ENCODE peak calls at places on chromosomes 12 and 14, in seven cellular contexts. J is A549, W is neural progenitor cell, A is heart left ventricle, C is left ventricle myocardium inferior, T is gastrocnemius medialis, X is thyroid gland. N is an unnamed sample.

GRCh38 chr14:72609205-72609916 is 284.5 kb downstream of the DPF3 start:
- DNase-seq in W (no peak), X (no peak), T (no peak), C (no peak), A (no peak), J (no peak), N (no peak)

GRCh38 chr12:132602578-132603239 is 7.7 kb downstream of the LRCOL1 start:
- DNase-seq in A (peak; percentile 64), C (no peak), X (no peak), J (no peak), W (peak; percentile 53), T (no peak), N (no peak)

GRCh38 chr12:127761880-127762279 is 505.1 kb upstream of the TMEM132C start:
- DNase-seq in C (no peak), J (no peak), T (no peak), X (peak; percentile 50), A (no peak), W (no peak), N (no peak)

GRCh38 chr12:75585309-75585708 is 73.9 kb upstream of the KRR1 start:
- DNase-seq in J (peak; percentile 39), T (no peak), W (no peak), X (no peak), C (no peak), A (no peak), N (no peak)

GRCh38 chr12:27164330-27165045 is 79.6 kb upstream of the STK38L start:
- DNase-seq in A (no peak), C (no peak), T (no peak), W (no peak), J (no peak), X (no peak), N (no peak)

GRCh38 chr12:31742891-31743290 is 14.1 kb upstream of the AMN1 start:
- DNase-seq in J (no peak), C (no peak), A (no peak), X (no peak), T (no peak), W (no peak), N (no peak)

GRCh38 chr12:45336331-45336730 is 120.4 kb downstream of the ANO6 start:
- DNase-seq in A (no peak), J (peak; percentile 48), W (no peak), C (no peak), X (no peak), T (no peak), N (no peak)

GRCh38 chr12:55909513-55909884 is 18.2 kb downstream of the PYM1 start:
- DNase-seq in X (no peak), A (no peak), W (no peak), J (no peak), T (no peak), C (no peak), N (no peak)

GRCh38 chr14:50599700-50600444 is 39.9 kb downstream of the ATL1 start:
- DNase-seq in W (peak; percentile 49), J (peak; percentile 62), A (no peak), T (no peak), C (no peak), X (no peak), N (no peak)

GRCh38 chr12:67145692-67146091 is 123.5 kb upstream of the CAND1 start:
- DNase-seq in W (no peak), J (no peak), A (no peak), T (no peak), X (no peak), C (no peak), N (no peak)
- H3K4me1 ChIP-seq in W (peaks cover 8% of the 10 kb centered on the region), J (no peaks in the 10 kb centered on the region), A (no peaks in the 10 kb centered on the region), T (no peaks in the 10 kb centered on the region), X (no peaks in the 10 kb centered on the region), C (no peaks in the 10 kb centered on the region), N (no peaks in the 10 kb centered on the region)

GRCh38 chr14:26982071-26982470 is 384.2 kb upstream of the NOVA1 start:
- DNase-seq in X (no peak), T (no peak), W (no peak), C (no peak), A (no peak), J (no peak), N (no peak)

GRCh38 chr14:26992403-26993115 is 394.7 kb upstream of the NOVA1 start:
- DNase-seq in W (no peak), A (no peak), T (no peak), C (no peak), J (peak; percentile 48), X (no peak), N (no peak)

GRCh38 chr14:26984318-26985177 is 386.7 kb upstream of the NOVA1 start:
- DNase-seq in W (peak; percentile 86), C (peak; percentile 22), T (peak; percentile 15), A (no peak), J (peak; percentile 77), X (peak; percentile 65), N (peak; percentile 55)

GRCh38 chr14:26993541-26993940 is 395.7 kb upstream of the NOVA1 start:
- DNase-seq in C (no peak), A (no peak), J (no peak), X (no peak), T (no peak), W (no peak), N (no peak)

DNA sequence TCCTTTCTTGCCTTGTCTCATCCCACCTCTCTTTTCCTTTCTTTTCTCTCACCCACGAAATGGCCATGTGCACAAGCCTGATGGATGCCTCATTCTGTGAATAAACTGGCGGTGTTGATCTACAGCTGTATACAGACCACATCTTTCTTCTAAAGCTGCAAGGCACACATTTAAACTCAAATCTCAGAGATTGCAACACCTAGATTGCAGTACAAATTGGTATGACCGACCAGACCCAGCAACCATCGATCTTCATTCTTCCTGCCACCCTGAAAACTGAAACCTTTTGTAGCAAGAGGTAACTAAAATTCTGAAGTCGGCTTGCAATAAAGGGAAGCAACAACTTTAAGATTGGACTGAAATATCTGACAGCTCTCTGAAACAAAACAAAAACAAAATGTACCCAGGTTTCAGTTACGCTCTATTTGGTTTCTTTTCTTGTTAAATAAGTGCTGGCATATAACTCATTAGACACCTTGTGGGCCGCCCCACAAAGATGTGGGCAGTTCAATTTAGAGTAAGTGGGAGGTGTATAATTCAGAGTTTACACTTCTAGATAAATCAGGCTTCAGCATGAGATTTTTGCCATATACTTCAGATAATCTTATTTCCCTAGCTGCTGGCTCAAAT is 390.0 kb upstream of the NOVA1 start:
- DNase-seq in J (no peak), T (no peak), C (no peak), X (no peak), W (no peak), A (no peak), N (no peak)
- H3K4me3 ChIP-seq in J (no peak overlapping the region), T (no peak overlapping the region), C (no peak overlapping the region), X (no peak overlapping the region), W (no peak overlapping the region), A (no peak overlapping the region), N (no peak overlapping the region)

GRCh38 chr14:105411017-105411941 is 8.3 kb upstream of the MTA1 start:
- DNase-seq in T (no peak), C (peak; percentile 38), X (peak; percentile 53), A (peak; percentile 77), J (no peak), W (peak; percentile 70), N (no peak)
- TF ChIP-seq CTCF in T (no peak), C (no peak), X (no peak), A (no peak), J (no peak), W (no peak), N (no peak)

GRCh38 chr12:57215065-57215464 is 1.5 kb upstream of the NXPH4 start:
- DNase-seq in T (no peak), J (no peak), A (no peak), W (no peak), C (no peak), X (no peak), N (no peak)

GRCh38 chr12:57215668-57216013 is 953 bp upstream of the NXPH4 start:
- DNase-seq in J (no peak), W (no peak), C (no peak), T (no peak), A (no peak), X (no peak), N (no peak)

GRCh38 chr12:57218030-57218853 is 1.6 kb downstream of the NXPH4 start:
- DNase-seq in J (no peak), C (no peak), A (no peak), X (no peak), W (no peak), T (no peak), N (no peak)

GRCh38 chr12:57216014-57216891 is at the start of gene NXPH4:
- DNase-seq in J (no peak), W (peak; percentile 70), X (peak; percentile 39), T (no peak), A (peak; percentile 64), C (peak; percentile 55), N (no peak)

DNA sequence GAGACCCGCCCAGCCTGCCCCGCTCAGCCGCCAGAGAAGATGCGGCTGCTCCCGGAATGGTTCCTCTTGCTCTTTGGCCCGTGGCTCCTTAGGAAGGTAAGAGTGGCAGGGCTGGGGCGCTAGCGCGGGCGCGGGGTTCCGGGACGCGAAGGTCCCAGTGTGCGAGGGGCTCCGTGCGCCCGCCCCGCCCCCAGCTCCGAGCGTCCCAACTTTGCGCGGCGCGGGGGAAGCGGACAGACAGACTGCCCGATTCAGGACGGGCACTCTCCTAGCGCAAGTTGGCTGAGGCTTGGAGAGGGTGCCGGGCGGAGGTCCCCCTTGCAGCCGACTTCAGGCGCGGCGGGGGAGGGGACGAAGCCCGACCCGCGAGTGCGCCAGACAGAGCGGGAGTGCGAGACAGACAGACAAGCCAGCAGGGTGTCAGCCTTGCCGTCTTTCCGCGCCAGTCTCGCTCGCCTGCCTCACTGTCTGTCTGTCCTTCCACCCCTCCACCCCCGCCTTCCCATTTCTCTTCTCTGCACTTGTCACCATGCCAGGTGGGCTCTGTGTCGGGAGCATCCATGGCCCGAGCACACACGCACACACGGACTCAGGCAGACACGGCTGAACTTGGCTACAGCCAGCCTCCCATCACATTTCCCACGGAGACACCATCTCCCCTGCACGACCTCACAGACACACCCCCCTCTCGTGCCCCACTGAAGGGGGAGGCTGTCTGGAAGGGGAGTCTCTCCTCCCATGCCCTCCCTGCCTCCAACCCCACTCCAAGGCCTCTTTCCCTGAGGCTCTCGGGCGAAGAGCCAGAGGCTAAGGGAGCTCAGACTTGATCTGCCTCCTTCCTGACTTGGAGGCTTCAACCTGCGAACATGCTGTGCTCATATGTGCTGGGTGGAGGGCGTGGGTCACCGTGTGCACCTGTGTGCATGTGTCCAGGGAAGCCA is 607 bp downstream of the NXPH4 start:
- DNase-seq in X (no peak), A (no peak), C (no peak), W (no peak), J (no peak), T (no peak), N (no peak)
- H3K4me1 ChIP-seq in X (peaks cover 30% of the 10 kb centered on the region), A (peaks cover 28% of the 10 kb centered on the region), C (peaks cover 51% of the 10 kb centered on the region), W (peaks cover 66% of the 10 kb centered on the region), J (peaks cover 31% of the 10 kb centered on the region), T (peaks cover 6% of the 10 kb centered on the region), N (no peaks in the 10 kb centered on the region)

N was measured in lung.